ENCODE peak calls at places on chromosomes 6 and 20, in six cellular contexts. H is GM12878, A is HCT116, T is HepG2, J is H1, G is HEK293T. E is an unnamed sample.

GRCh38 chr6:91476000-91476399 is 889.1 kb upstream of the MAP3K7 start:
- DNase-seq in H (no peak), A (no peak), T (peak; percentile 7), J (no peak), G (peak; percentile 9), E (no peak)

GRCh38 chr20:48025061-48025515 is 239.8 kb upstream of the SULF2 start:
- DNase-seq in H (no peak), A (no peak), T (no peak), J (no peak), G (no peak), E (peak; percentile 41)

GRCh38 chr6:151041686-151042085 is 176.2 kb downstream of the MTHFD1L start:
- DNase-seq in H (no peak), A (no peak), T (no peak), J (no peak), G (no peak), E (no peak)

GRCh38 chr6:28345201-28345600 is 4.5 kb upstream of the ZKSCAN3 start:
- DNase-seq in H (no peak), A (no peak), T (peak; percentile 56), J (no peak), G (no peak), E (no peak)

GRCh38 chr6:41682966-41683459 is 44.7 kb downstream of the MDFI start:
- DNase-seq in H (no peak), A (no peak), T (no peak), J (no peak), G (no peak), E (no peak)

GRCh38 chr20:64188682-64189529 is 24.7 kb downstream of the MYT1 start:
- DNase-seq in H (no peak), A (peak; percentile 2), T (peak; percentile 100), J (peak; percentile 10), G (no peak), E (peak; percentile 35)

GRCh38 chr6:27562027-27562410 is 89.1 kb upstream of the ZNF184 start:
- DNase-seq in H (no peak), A (peak; percentile 59), T (no peak), J (no peak), G (no peak), E (peak; percentile 63)

GRCh38 chr6:120173250-120173649 is 823.7 kb upstream of the MAN1A1 start:
- DNase-seq in H (no peak), A (no peak), T (no peak), J (no peak), G (no peak), E (no peak)

GRCh38 chr6:74044417-74045096 is 348.6 kb downstream of the CD109 start:
- DNase-seq in H (no peak), A (no peak), T (no peak), J (no peak), G (no peak), E (no peak)

GRCh38 chr6:119764927-119765681 is 415.5 kb upstream of the MAN1A1 start:
- DNase-seq in H (no peak), A (no peak), T (no peak), J (no peak), G (no peak), E (no peak)

GRCh38 chr6:80638222-80639055 is 532.0 kb downstream of the BCKDHB start:
- DNase-seq in H (peak; percentile 2), A (peak; percentile 81), T (peak; percentile 11), J (peak; percentile 23), G (peak; percentile 23), E (no peak)

GRCh38 chr6:35164277-35164676 is 23.1 kb upstream of the TCP11 start:
- DNase-seq in H (no peak), A (no peak), T (no peak), J (no peak), G (no peak), E (no peak)

GRCh38 chr6:35161265-35161664 is 20.1 kb upstream of the TCP11 start:
- DNase-seq in H (no peak), A (no peak), T (no peak), J (no peak), G (no peak), E (no peak)

GRCh38 chr6:35160642-35161041 is 19.5 kb upstream of the TCP11 start:
- DNase-seq in H (no peak), A (no peak), T (no peak), J (no peak), G (no peak), E (no peak)

GRCh38 chr6:35164868-35165267 is 23.7 kb upstream of the TCP11 start:
- DNase-seq in H (no peak), A (no peak), T (no peak), J (no peak), G (no peak), E (no peak)

DNA sequence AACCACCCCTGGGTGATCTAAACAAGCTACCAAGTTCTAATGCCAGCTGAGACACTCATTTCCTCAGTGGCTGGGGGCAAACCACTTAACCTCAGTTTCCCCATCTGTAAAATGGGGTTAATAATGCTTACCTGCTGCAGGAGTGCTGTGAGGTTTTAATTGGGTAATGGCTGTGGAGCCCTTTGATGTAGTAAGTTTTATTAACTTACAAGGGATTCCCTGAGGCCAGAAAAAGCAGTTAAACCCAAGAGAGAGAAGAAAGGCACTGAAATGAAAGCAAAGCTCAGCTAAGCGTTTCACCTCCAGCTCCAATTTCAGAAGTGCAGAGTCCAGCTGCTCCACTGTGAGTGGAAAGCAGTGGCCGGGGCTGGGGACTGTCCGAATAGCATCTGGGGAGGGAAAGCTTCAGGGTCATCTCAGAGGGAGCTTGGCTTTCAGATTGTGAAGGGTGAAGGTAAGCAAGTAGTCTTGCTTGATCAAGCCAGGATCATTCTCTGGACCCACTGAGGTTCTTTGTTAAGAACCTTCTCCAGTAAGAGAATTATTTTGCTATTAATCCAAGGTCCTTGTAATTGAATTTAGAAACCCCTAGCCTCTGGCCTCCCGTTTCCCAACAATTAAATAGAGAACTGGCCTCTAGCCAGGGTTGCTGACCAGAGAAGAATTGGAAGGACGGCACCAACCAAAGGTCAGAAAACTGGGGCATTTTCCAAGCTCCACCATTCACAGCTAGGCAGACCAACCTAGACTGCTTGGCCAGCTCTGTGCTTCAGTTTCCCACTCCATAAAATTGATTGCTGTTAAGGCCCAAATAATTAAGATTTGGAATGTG is 20.9 kb upstream of the TCP11 start:
- DNase-seq in H (no peak), A (no peak), T (peak; percentile 75), J (no peak), G (no peak), E (no peak)
- TF ChIP-seq SP1 in H (no peak), A (no peak), T (no peak), J (no peak), G (no peak), E (no peak)

GRCh38 chr6:85494551-85495337 is 44.9 kb downstream of the NT5E start:
- DNase-seq in H (no peak), A (no peak), T (no peak), J (no peak), G (no peak), E (no peak)
- TF ChIP-seq SP1 in H (no peak), A (no peak), T (no peak), J (no peak), G (no peak), E (no peak)

GRCh38 chr20:44597930-44598329 is 15.6 kb downstream of the PKIG start:
- DNase-seq in H (no peak), A (no peak), T (no peak), J (no peak), G (no peak), E (no peak)

GRCh38 chr20:44596876-44597275 is 14.5 kb downstream of the PKIG start:
- DNase-seq in H (no peak), A (no peak), T (no peak), J (no peak), G (no peak), E (no peak)

GRCh38 chr20:44597516-44597915 is 15.1 kb downstream of the PKIG start:
- DNase-seq in H (no peak), A (no peak), T (no peak), J (no peak), G (no peak), E (no peak)

GRCh38 chr20:44594730-44595129 is 12.4 kb downstream of the PKIG start:
- DNase-seq in H (no peak), A (no peak), T (no peak), J (no peak), G (no peak), E (no peak)

DNA sequence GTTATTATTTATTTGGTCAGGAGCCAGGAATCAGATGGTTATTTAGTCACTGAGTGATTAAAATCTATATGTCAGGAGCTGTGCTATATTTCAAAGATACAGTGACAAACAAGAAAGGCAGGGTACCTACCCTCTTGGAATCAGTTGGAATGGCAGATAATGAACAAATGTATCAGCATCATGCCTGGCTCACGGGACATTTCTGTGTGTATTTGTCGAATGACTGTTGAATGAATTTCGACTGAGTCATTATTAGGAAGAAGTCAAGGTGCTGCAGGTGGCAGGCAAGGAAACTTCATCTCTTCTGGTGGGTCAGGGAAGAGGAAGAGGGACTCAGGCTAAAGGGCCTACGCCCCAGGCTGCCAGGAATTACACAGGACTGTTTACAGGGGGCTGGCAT is 13.6 kb downstream of the PKIG start:
- DNase-seq in H (no peak), A (no peak), T (no peak), J (no peak), G (no peak), E (no peak)
- TF ChIP-seq SP1 in H (no peak), A (no peak), T (no peak), J (no peak), G (no peak), E (no peak)

DNA sequence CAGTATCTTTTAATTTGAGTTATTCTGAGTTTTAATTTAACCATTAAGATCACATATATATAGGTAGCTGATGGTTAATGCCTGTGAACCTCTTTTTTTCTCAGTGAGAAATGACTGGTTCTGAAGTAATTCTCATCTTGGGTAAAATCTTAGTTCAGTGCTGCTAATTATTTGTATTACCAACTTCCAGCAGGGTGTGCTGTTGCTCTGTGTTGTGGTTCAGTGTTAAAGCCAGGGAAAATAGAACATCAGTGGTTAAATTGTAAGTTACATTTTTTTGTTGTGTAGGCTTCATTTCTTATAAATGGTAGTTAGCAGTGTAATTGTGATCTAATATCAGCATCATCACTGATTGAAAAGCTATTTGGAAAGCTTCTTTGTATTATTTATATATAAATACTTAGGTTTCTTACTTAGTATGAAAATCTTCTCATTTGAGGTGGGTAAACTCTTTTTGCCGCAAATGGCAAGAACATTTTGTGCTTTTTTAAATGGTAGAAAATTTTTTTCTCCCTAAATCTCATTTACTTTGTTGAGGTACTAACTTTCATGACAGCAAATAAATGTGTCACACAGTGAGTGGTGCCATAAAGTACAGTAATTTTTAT is 43.7 kb downstream of the CDC5L start:
- DNase-seq in H (peak; percentile 3), A (peak; percentile 45), T (peak; percentile 58), J (no peak), G (peak; percentile 46), E (peak; percentile 27)
- TF ChIP-seq SP1 in H (no peak), A (no peak), T (no peak), J (no peak), G (no peak), E (no peak)

DNA sequence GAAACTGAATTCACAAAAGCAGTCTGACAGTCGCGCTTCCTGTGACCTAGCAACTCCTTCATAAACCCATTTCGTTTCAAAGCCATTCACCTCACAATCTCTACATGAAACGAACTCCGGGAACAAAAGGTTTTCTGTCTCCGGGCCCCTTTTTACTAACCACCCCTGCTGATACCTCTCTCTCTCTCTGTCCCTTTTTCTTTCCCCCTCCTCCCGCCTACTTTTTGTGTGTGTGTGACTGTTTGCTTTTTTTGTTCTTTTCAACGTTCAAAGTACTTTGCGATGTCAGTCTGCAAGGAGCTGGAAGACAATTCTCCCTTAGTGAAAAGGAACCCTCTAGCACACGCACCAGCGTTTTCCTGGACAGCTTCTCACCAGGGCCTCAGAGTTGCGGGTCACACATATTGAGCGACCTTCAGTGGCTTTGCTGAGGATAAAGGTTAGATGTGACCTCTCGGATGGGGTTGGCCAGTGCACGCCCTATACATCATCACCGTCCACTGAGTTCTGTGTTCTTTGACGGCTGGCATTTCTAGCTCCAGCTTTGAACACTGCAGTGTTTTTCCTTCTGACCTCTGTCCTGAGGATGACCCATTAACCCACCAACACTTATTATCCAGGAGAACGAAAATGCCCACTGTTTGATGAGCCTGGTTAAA is 629 bp upstream of the NEDD9 start:
- DNase-seq in H (no peak), A (no peak), T (peak; percentile 94), J (no peak), G (peak; percentile 12), E (no peak)
- TF ChIP-seq SP1 in H (no peak), A (no peak), T (no peak), J (no peak), G (no peak), E (no peak)